ENCODE peak calls at places on chromosomes 12 and 14, in five cellular contexts. L is GM06990; C is DND-41; P is PC-3; E is CD4-positive, CD25-positive, alpha-beta regulatory T cell. G is an unnamed sample. For H3K36me3, the result is how much of the 10 kb centered on the place peaks cover.

GRCh38 chr12:91958816-91959215 is 186.8 kb downstream of the BTG1 start:
- DNase-seq in L (no peak), C (no peak), E (no peak), P (peak), G (no peak)

GRCh38 chr12:72110814-72111615 is 161.2 kb upstream of the TRHDE start:
- DNase-seq in P (no peak), L (no peak), C (no peak), E (no peak), G (no peak)

GRCh38 chr14:47346849-47347248 is 328.6 kb downstream of the MDGA2 start:
- DNase-seq in E (no peak), P (no peak), L (no peak), C (no peak), G (no peak)

GRCh38 chr12:13005649-13006048 is 5.6 kb upstream of the HEBP1 start:
- DNase-seq in E (no peak), C (no peak), P (no peak), L (no peak), G (no peak)

GRCh38 chr14:22296722-22297121 is 292.3 kb downstream of the DAD1 start:
- DNase-seq in C (no peak), L (no peak), E (no peak), P (peak), G (no peak)

GRCh38 chr12:2615665-2616387 is 178.9 kb upstream of the FKBP4 start:
- DNase-seq in P (no peak), E (no peak), L (no peak), C (no peak), G (no peak)

GRCh38 chr14:78985668-78986073 is 815.5 kb downstream of the NRXN3 start:
- DNase-seq in L (no peak), C (no peak), E (no peak), P (no peak), G (no peak)

GRCh38 chr14:79426103-79426755 is 785.1 kb downstream of the DIO2 start:
- DNase-seq in C (no peak), P (no peak), L (no peak), E (no peak), G (no peak)

GRCh38 chr12:2364566-2365165 is 311.9 kb downstream of the CACNA1C start:
- DNase-seq in L (no peak), E (no peak), P (no peak), C (no peak), G (no peak)

GRCh38 chr14:86388216-86388615 is 858.3 kb downstream of the FLRT2 start:
- DNase-seq in E (no peak), L (no peak), C (no peak), P (no peak), G (no peak)

GRCh38 chr14:74478996-74479635 is 14.0 kb downstream of the NPC2 start:
- DNase-seq in P (peak), E (no peak), C (no peak), L (no peak), G (no peak)

GRCh38 chr14:65428691-65429090 is 16.2 kb downstream of the FUT8 start:
- DNase-seq in E (no peak), C (no peak), L (no peak), P (no peak), G (no peak)

GRCh38 chr12:100154472-100155247 is 12.0 kb upstream of the BLTP3B start:
- DNase-seq in L (peak), E (peak), C (peak), P (peak), G (peak)

GRCh38 chr12:50084775-50085614 is at the start of gene SMARCD1:
- DNase-seq in C (peak), P (peak), E (peak), L (peak), G (peak)

GRCh38 chr12:128507470-128507869 is 240.5 kb downstream of the TMEM132C start:
- DNase-seq in E (no peak), C (no peak), P (no peak), L (no peak), G (no peak)

GRCh38 chr14:84087986-84088531 is 1441.9 kb upstream of the FLRT2 start:
- DNase-seq in L (no peak), E (no peak), C (no peak), P (no peak), G (no peak)

GRCh38 chr14:87522575-87522974 is 470.4 kb downstream of the GALC start:
- DNase-seq in E (no peak), L (no peak), C (no peak), P (no peak), G (no peak)

GRCh38 chr12:24222968-24223367 is 273.5 kb upstream of the SOX5 start:
- DNase-seq in P (no peak), E (no peak), C (no peak), L (no peak), G (no peak)

GRCh38 chr12:129886541-129886940 is 17.3 kb downstream of the TMEM132D start:
- DNase-seq in P (no peak), L (no peak), C (no peak), E (no peak), G (no peak)

GRCh38 chr14:77221241-77221871 is 39.8 kb downstream of the TMEM63C start:
- DNase-seq in E (no peak), C (no peak), P (no peak), L (no peak), G (no peak)

GRCh38 chr12:65696227-65696626 is 128.1 kb upstream of the HMGA2 start:
- DNase-seq in C (no peak), P (peak), E (no peak), L (no peak), G (no peak)

GRCh38 chr12:60162988-60163720 is 567.3 kb downstream of the SLC16A7 start:
- DNase-seq in L (no peak), P (no peak), E (no peak), C (no peak), G (no peak)

GRCh38 chr12:45208604-45209487 is 7.0 kb upstream of the ANO6 start:
- DNase-seq in L (no peak), E (no peak), P (peak), C (no peak), G (no peak)

GRCh38 chr14:44505588-44505987 is 1.5 kb downstream of the FSCB start:
- DNase-seq in E (no peak), L (no peak), C (no peak), P (no peak), G (no peak)

GRCh38 chr12:52506858-52507715 is 13.1 kb downstream of the KRT5 start:
- DNase-seq in L (no peak), E (peak), P (peak), C (no peak), G (no peak)

GRCh38 chr12:124512667-124513296 is 54.6 kb downstream of the NCOR2 start:
- DNase-seq in L (no peak), C (no peak), E (no peak), P (peak), G (no peak)

GRCh38 chr14:68987653-68988036 is 8.5 kb upstream of the ACTN1 start:
- DNase-seq in C (no peak), P (no peak), L (no peak), E (no peak), G (no peak)

GRCh38 chr14:99466719-99467118 is 13.9 kb downstream of the SETD3 start:
- DNase-seq in C (no peak), L (no peak), E (no peak), P (no peak), G (no peak)

GRCh38 chr14:99467338-99468075 is 13.2 kb downstream of the SETD3 start:
- DNase-seq in C (no peak), E (no peak), P (no peak), L (no peak), G (no peak)

GRCh38 chr14:99468081-99468480 is 12.6 kb downstream of the SETD3 start:
- DNase-seq in C (no peak), P (no peak), E (no peak), L (no peak), G (no peak)

GRCh38 chr14:99463974-99464373 is 16.7 kb downstream of the SETD3 start:
- DNase-seq in P (no peak), C (no peak), E (no peak), L (no peak), G (no peak)

GRCh38 chr14:99465288-99465687 is 15.4 kb downstream of the SETD3 start:
- DNase-seq in P (no peak), L (no peak), E (no peak), C (no peak), G (no peak)
- H3K36me3 ChIP-seq in P (under half), L (under half), E (under half), C (half or more), G (under half)

GRCh38 chr14:95446470-95446869 is 70.0 kb downstream of the SYNE3 start:
- DNase-seq in E (no peak), C (no peak), P (no peak), L (no peak), G (no peak)
- H3K36me3 ChIP-seq in E (half or more), C (under half), P (under half), L (under half), G (half or more)

GRCh38 chr14:102901633-102902032 is 20.8 kb upstream of the AMN start:
- DNase-seq in P (no peak), L (peak), E (no peak), C (no peak), G (no peak)

GRCh38 chr14:102903248-102903888 is 19.1 kb upstream of the AMN start:
- DNase-seq in E (no peak), L (no peak), P (no peak), C (no peak), G (no peak)

GRCh38 chr14:102900631-102901571 is 21.6 kb upstream of the AMN start:
- DNase-seq in E (peak), P (no peak), C (no peak), L (peak), G (no peak)

GRCh38 chr14:102902523-102903247 is 19.8 kb upstream of the AMN start:
- DNase-seq in E (no peak), L (no peak), C (no peak), P (no peak), G (no peak)

GRCh38 chr14:102902086-102902485 is 20.4 kb upstream of the AMN start:
- DNase-seq in C (no peak), P (no peak), L (no peak), E (no peak), G (no peak)
- H3K36me3 ChIP-seq in C (half or more), P (under half), L (under half), E (half or more), G (under half)

GRCh38 chr12:54075431-54075830 is 21.8 kb downstream of the HOXC4 start:
- DNase-seq in P (no peak), C (no peak), E (no peak), L (no peak), G (no peak)
- H3K36me3 ChIP-seq in P (under half), C (under half), E (under half), L (under half), G (under half)

DNA sequence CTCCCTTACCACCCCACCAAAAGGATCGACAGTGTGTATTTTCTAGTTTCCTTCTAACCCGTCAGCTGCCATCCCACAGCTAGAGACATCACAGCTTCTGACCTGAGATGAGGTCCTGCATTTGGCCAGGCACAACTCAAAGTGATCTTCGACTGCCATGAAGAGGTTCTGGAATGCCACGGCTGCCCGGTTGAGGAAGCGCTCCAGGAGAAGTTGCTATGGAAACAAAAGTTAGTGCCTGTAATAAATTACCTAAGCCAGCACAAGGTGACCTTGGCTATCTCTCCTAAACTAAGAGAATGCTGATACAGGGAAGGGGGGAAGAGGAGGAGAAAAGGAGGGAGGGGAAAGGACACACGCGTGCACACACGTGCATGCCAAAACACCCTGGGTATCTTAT is 18.2 kb downstream of the SPRING1 start:
- DNase-seq in C (no peak), E (no peak), L (no peak), P (no peak), G (no peak)
- H3K36me3 ChIP-seq in C (half or more), E (half or more), L (under half), P (under half), G (half or more)

DNA sequence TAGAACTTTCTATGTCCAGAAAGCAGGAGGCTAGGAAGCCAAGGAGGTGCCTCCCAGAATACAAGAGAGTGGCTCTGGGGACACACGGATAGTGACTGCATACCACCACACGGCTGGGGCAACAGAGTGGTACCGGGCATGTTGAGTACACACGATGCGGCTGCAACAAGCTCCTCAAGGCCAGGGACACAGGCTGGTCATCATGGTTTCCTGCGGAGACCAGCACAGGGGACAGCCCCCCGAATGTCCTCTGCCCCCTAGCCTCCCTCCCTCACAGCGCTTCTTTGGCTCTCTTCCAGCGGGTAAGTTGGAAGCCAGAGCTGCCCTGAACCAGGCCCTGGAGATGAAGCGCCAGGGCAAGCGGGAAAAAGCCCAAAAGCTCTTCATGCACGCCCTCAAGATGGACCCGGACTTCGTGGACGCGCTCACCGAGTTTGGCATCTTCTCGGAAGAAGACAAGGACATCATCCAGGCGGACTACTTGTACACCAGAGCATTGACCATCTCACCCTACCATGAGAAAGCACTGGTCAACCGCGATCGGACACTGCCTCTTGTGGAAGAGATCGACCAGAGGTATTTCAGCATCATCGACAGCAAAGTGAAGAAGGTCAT is 3.1 kb downstream of the FICD start:
- DNase-seq in E (no peak), C (no peak), L (no peak), P (no peak), G (no peak)
- H3K36me3 ChIP-seq in E (under half), C (half or more), L (under half), P (half or more), G (under half)

G was measured in CD4-positive, alpha-beta memory T cell.